ENCODE peak calls at places on chromosomes 7 and 10, in four cellular contexts. T, Q, I and X are unnamed samples.
A peak's percentile ranks its signal among the peaks of the same experiment; 100 is the strongest.

GRCh38 chr10:14608381-14609001 is 166.2 kb downstream of the FAM107B start:
- DNase-seq in T (no peak), Q (peak; percentile 91), I (no peak), X (no peak)

GRCh38 chr10:129913021-129913695 is 50.9 kb downstream of the EBF3 start:
- DNase-seq in T (no peak), Q (no peak), I (no peak), X (no peak)

GRCh38 chr7:147578196-147578595 is 1012.4 kb upstream of the C7orf33 start:
- DNase-seq in T (no peak), Q (no peak), I (no peak), X (no peak)

GRCh38 chr7:101588131-101588935 is 40.8 kb downstream of the MYL10 start:
- DNase-seq in T (no peak), Q (no peak), I (no peak), X (no peak)

GRCh38 chr10:59362991-59363390 is 642 bp upstream of the FAM13C start:
- DNase-seq in T (peak; percentile 44), Q (no peak), I (peak; percentile 4), X (peak; percentile 57)

GRCh38 chr7:93719546-93719945 is 145.0 kb upstream of the CALCR start:
- DNase-seq in T (no peak), Q (no peak), I (peak; percentile 11), X (peak; percentile 91)

GRCh38 chr10:125773702-125774101 is 1.9 kb downstream of the MMP21 start:
- DNase-seq in T (no peak), Q (no peak), I (no peak), X (no peak)

GRCh38 chr7:45872116-45873034 is 507 bp downstream of the CCDC201 start:
- DNase-seq in T (no peak), Q (peak; percentile 20), I (peak; percentile 26), X (no peak)

GRCh38 chr7:111076205-111076604 is 14.7 kb upstream of the LRRN3 start:
- DNase-seq in T (no peak), Q (no peak), I (no peak), X (peak; percentile 86)

GRCh38 chr7:66877577-66878300 is 43.3 kb upstream of the TMEM248 start:
- DNase-seq in T (no peak), Q (peak; percentile 6), I (no peak), X (peak; percentile 17)

GRCh38 chr10:12681250-12681649 is 320.3 kb downstream of the CCDC3 start:
- DNase-seq in T (no peak), Q (no peak), I (no peak), X (no peak)

GRCh38 chr7:836429-836828 is 4.2 kb downstream of the SUN1 start:
- DNase-seq in T (no peak), Q (no peak), I (peak; percentile 70), X (peak; percentile 54)

GRCh38 chr10:77274046-77274795 is 363.4 kb downstream of the KCNMA1 start:
- DNase-seq in T (no peak), Q (no peak), I (no peak), X (no peak)

DNA sequence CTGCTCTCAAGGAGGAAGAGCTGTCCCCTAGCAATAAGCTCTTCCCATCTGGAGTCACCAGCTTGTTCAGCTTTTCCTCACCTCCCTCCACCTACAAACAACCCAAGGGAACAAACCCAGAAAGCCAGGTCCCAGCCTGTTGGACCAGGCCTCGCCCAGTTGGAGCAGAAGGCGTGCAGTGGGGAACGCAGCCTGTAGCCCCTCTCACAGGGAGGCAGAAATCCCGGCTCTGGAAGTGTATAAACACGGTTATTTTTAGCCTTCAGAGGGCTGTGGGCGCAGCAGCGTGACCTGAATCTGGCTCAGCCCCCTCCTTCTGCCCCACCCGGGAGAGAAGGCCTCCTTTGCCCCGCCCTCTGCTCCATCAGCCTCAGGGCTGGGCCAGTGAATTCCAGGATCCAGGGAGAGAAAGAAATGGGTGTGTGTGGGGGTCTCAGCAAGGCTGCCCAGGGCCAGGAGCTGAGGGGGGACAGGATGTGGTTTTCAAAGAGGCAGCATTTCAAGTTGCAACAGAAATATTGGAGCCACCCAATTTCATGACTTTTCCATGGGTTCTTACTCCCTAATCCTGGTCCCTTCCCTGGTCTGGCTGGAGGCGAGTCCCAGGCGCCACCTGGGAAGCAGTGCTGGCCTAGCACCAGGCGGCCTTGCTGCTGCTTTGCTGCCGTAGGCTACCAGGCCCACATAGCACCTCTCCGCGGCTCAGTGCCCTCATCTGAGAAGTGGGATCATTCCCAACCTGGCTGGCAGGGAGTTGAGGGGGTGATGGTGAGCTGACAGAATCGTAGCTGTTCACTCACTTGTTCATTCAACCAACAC is 33.5 kb downstream of the ZMIZ1 start:
- DNase-seq in T (no peak), Q (no peak), I (no peak), X (peak; percentile 43)
- H3K4me3 ChIP-seq in T (no peak overlapping the region), Q (peak overlapping the region; percentile 27), I (no peak overlapping the region), X (no peak overlapping the region)

GRCh38 chr7:33459340-33459751 is 330.0 kb downstream of the BBS9 start:
- DNase-seq in T (no peak), Q (peak; percentile 3), I (peak; percentile 65), X (peak; percentile 58)
- TF ChIP-seq CTCF in T (no peak), Q (peak; percentile 39), I (peak; percentile 65), X (peak; percentile 55)

DNA sequence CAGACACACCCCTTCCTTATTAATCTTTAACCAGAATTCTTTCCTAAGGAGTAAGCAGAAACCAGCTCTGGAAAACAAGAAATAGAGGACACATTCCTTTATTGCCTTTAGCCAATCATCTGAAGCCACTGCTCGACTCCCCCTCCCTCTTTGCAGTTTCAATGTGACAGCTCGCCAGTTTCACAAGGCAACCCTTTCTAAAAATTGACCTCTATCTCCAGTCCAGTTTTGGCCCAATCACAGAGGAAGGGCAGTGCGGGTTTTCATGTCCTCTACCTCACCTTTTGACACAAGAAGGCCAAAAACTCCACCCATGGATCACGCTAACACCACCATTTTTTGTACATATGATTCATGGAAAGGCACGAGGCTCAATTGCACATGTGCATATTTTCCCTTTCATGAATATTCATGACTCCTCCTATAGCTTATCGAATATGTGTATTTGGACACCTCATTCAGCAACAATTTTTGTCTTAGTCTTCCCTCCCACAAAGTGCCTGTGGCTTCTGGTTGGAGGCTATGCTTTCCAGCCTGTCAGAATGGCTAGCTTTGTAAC is 24.3 kb downstream of the IFIT3 start:
- DNase-seq in T (peak; percentile 66), Q (no peak), I (peak; percentile 80), X (peak; percentile 93)
- H3K4me3 ChIP-seq in T (no peak overlapping the region), Q (no peak overlapping the region), I (peak overlapping the region; percentile 9), X (peak overlapping the region; percentile 2)

GRCh38 chr7:78379148-78379547 is 580.6 kb downstream of the PHTF2 start:
- DNase-seq in T (no peak), Q (no peak), I (no peak), X (peak; percentile 36)

GRCh38 chr7:78383096-78383495 is 584.5 kb downstream of the PHTF2 start:
- DNase-seq in T (no peak), Q (no peak), I (no peak), X (no peak)

DNA sequence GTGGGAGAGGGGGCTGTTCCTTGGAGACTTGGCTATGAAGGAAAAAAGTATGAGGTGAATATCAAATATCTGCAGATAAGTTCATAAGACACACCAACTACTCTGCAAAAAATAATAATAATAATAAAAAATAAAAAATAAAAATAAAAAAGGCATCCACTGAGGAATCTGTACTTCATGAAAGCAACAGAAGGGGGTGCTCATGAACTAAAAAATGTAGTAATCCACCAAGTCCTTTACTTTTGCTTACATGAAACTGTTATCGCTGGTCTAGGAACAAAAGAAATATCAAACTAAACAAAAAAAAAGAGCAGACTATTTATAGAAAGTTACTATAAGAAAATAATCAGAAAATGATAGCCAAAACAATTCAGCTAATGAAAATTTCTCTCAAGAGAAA is 579.0 kb downstream of the PHTF2 start:
- DNase-seq in T (no peak), Q (no peak), I (no peak), X (no peak)
- TF ChIP-seq CTCF in T (no peak), Q (no peak), I (no peak), X (no peak)

GRCh38 chr7:26550492-26550891 is 258.8 kb downstream of the SNX10 start:
- DNase-seq in T (no peak), Q (no peak), I (no peak), X (no peak)

GRCh38 chr7:26553582-26553981 is 261.9 kb downstream of the SNX10 start:
- DNase-seq in T (no peak), Q (no peak), I (no peak), X (no peak)

GRCh38 chr7:26551740-26552139 is 260.1 kb downstream of the SNX10 start:
- DNase-seq in T (no peak), Q (no peak), I (no peak), X (no peak)

GRCh38 chr7:26555971-26556830 is 264.5 kb downstream of the SNX10 start:
- DNase-seq in T (no peak), Q (no peak), I (no peak), X (no peak)

GRCh38 chr7:26553128-26553527 is 261.5 kb downstream of the SNX10 start:
- DNase-seq in T (no peak), Q (no peak), I (no peak), X (no peak)
- H3K4me3 ChIP-seq in T (no peak overlapping the region), Q (no peak overlapping the region), I (no peak overlapping the region), X (no peak overlapping the region)

GRCh38 chr10:117167346-117168134 is 29.5 kb upstream of the VAX1 start:
- DNase-seq in T (peak; percentile 12), Q (no peak), I (no peak), X (no peak)

GRCh38 chr10:117168729-117169128 is 28.6 kb upstream of the KCNK18 start:
- DNase-seq in T (no peak), Q (no peak), I (no peak), X (no peak)

GRCh38 chr10:117169480-117169879 is 27.8 kb upstream of the KCNK18 start:
- DNase-seq in T (no peak), Q (no peak), I (no peak), X (no peak)

GRCh38 chr10:117166420-117167345 is 28.6 kb upstream of the VAX1 start:
- DNase-seq in T (no peak), Q (no peak), I (no peak), X (no peak)

DNA sequence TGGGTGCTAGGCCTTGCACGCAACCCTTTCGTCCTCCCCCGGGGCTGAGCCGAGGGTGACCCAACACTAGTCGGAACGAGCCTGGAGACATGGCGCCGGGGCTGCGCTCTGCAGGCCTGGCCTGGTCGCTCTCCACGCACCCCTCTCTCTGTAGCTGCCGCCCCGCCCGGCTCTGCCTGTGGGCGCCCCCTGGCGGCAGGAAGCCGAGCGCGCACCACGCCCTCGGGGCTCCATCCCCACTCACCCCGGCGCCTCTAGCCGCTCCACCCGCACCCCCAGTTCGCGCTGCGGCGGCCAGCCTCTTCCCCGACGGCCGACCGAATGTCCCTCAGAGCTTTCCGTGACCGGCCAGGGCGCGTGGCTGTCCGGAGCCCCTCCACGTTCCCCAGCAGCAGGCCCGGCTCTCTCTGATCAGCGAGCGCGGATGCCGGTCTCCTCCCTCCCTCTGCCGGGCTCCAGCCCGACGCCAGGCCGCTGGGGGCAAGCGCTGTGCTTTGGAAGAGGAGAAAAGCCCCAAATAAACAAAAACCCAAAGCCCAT is 29.1 kb upstream of the KCNK18 start:
- DNase-seq in T (peak; percentile 71), Q (peak; percentile 13), I (peak; percentile 62), X (no peak)
- TF ChIP-seq CTCF in T (peak; percentile 86), Q (peak; percentile 78), I (peak; percentile 94), X (peak; percentile 71)

GRCh38 chr10:112815238-112816032 is 134.6 kb upstream of the TCF7L2 start:
- DNase-seq in T (no peak), Q (no peak), I (peak; percentile 13), X (peak; percentile 60)

GRCh38 chr10:112812571-112812970 is 137.5 kb upstream of the TCF7L2 start:
- DNase-seq in T (no peak), Q (no peak), I (no peak), X (no peak)

GRCh38 chr10:112816033-112816430 is 134.0 kb upstream of the TCF7L2 start:
- DNase-seq in T (no peak), Q (no peak), I (no peak), X (peak; percentile 18)

GRCh38 chr10:112811741-112812551 is 138.1 kb upstream of the TCF7L2 start:
- DNase-seq in T (peak; percentile 34), Q (no peak), I (peak; percentile 96), X (peak; percentile 94)

GRCh38 chr10:112813866-112814596 is 136.0 kb upstream of the TCF7L2 start:
- DNase-seq in T (no peak), Q (no peak), I (no peak), X (no peak)
- H3K4me3 ChIP-seq in T (no peak overlapping the region), Q (no peak overlapping the region), I (no peak overlapping the region), X (no peak overlapping the region)

GRCh38 chr7:104267701-104268368 is 60.0 kb upstream of the ORC5 start:
- DNase-seq in T (no peak), Q (peak; percentile 9), I (peak; percentile 4), X (peak; percentile 27)
- TF ChIP-seq CTCF in T (peak; percentile 41), Q (peak; percentile 83), I (peak; percentile 32), X (peak; percentile 60)